ENCODE peak calls at places on chromosomes 6 and 20, in six cellular contexts. One of them, this sample, is unnamed.

GRCh38 chr6:24699521-24700359 is 19.2 kb downstream of the C6orf62 start:
- DNase-seq in RWPE1: no peak
- DNase-seq in T-helper 2 cell: no peak
- DNase-seq in EH: no peak
- DNase-seq in psoas muscle: no peak
- DNase-seq in EL: no peak
- DNase-seq in this sample: no peak

GRCh38 chr6:137827977-137828815 is 38.9 kb upstream of the TNFAIP3 start:
- DNase-seq in T-helper 2 cell: no peak
- DNase-seq in EL: no peak
- DNase-seq in RWPE1: no peak
- DNase-seq in EH: no peak
- DNase-seq in psoas muscle: no peak
- DNase-seq in this sample: no peak

GRCh38 chr6:36642913-36643817 is 35.3 kb upstream of the CDKN1A start:
- DNase-seq in psoas muscle: peak
- DNase-seq in EH: peak
- DNase-seq in RWPE1: peak
- DNase-seq in EL: peak
- DNase-seq in T-helper 2 cell: no peak
- DNase-seq in this sample: no peak

GRCh38 chr20:37763105-37763504 is 69.3 kb downstream of the CTNNBL1 start:
- DNase-seq in T-helper 2 cell: no peak
- DNase-seq in RWPE1: no peak
- DNase-seq in psoas muscle: no peak
- DNase-seq in EH: no peak
- DNase-seq in EL: no peak
- DNase-seq in this sample: no peak

GRCh38 chr20:5612476-5613291 is 137.5 kb upstream of the SHLD1 start:
- DNase-seq in psoas muscle: no peak
- DNase-seq in T-helper 2 cell: no peak
- DNase-seq in EH: peak
- DNase-seq in RWPE1: no peak
- DNase-seq in EL: peak
- DNase-seq in this sample: no peak

GRCh38 chr6:119390276-119390793 is 40.8 kb upstream of the MAN1A1 start:
- DNase-seq in psoas muscle: no peak
- DNase-seq in T-helper 2 cell: no peak
- DNase-seq in EH: no peak
- DNase-seq in RWPE1: no peak
- DNase-seq in EL: no peak
- DNase-seq in this sample: no peak

GRCh38 chr6:48289841-48290240 is 178.8 kb upstream of the PTCHD4 start:
- DNase-seq in T-helper 2 cell: no peak
- DNase-seq in psoas muscle: no peak
- DNase-seq in RWPE1: no peak
- DNase-seq in EH: no peak
- DNase-seq in EL: no peak
- DNase-seq in this sample: no peak

GRCh38 chr20:45968801-45969711 is 2.9 kb downstream of the ZNF335 start:
- DNase-seq in psoas muscle: no peak
- DNase-seq in EH: peak
- DNase-seq in RWPE1: no peak
- DNase-seq in EL: peak
- DNase-seq in T-helper 2 cell: no peak
- DNase-seq in this sample: no peak

GRCh38 chr6:159790947-159791598 is 806 bp downstream of the MRPL18 start:
- DNase-seq in psoas muscle: no peak
- DNase-seq in T-helper 2 cell: peak
- DNase-seq in RWPE1: peak
- DNase-seq in EH: no peak
- DNase-seq in EL: no peak
- DNase-seq in this sample: no peak

GRCh38 chr6:170271771-170272314 is 19.0 kb downstream of the DLL1 start:
- DNase-seq in EH: no peak
- DNase-seq in psoas muscle: no peak
- DNase-seq in EL: no peak
- DNase-seq in RWPE1: no peak
- DNase-seq in T-helper 2 cell: peak
- DNase-seq in this sample: no peak

GRCh38 chr6:22145823-22146379 is 150.9 kb downstream of the PRL start:
- DNase-seq in psoas muscle: no peak
- DNase-seq in T-helper 2 cell: no peak
- DNase-seq in EH: peak
- DNase-seq in RWPE1: no peak
- DNase-seq in EL: peak
- DNase-seq in this sample: peak

GRCh38 chr6:57021086-57021720 is 25.3 kb upstream of the KIAA1586 start:
- DNase-seq in EL: peak
- DNase-seq in EH: peak
- DNase-seq in T-helper 2 cell: no peak
- DNase-seq in psoas muscle: no peak
- DNase-seq in RWPE1: peak
- DNase-seq in this sample: no peak

GRCh38 chr6:21180155-21180554 is 413.4 kb upstream of the SOX4 start:
- DNase-seq in EH: no peak
- DNase-seq in T-helper 2 cell: no peak
- DNase-seq in RWPE1: no peak
- DNase-seq in psoas muscle: no peak
- DNase-seq in EL: no peak
- DNase-seq in this sample: no peak

GRCh38 chr20:32538526-32538918 is 46.6 kb downstream of the NOL4L start:
- DNase-seq in RWPE1: no peak
- DNase-seq in psoas muscle: no peak
- DNase-seq in EH: no peak
- DNase-seq in EL: no peak
- DNase-seq in T-helper 2 cell: peak
- DNase-seq in this sample: peak

GRCh38 chr6:110690106-110690654 is 125.1 kb downstream of the CDK19 start:
- DNase-seq in psoas muscle: no peak
- DNase-seq in T-helper 2 cell: no peak
- DNase-seq in RWPE1: no peak
- DNase-seq in EL: no peak
- DNase-seq in EH: no peak
- DNase-seq in this sample: no peak

GRCh38 chr6:121688974-121689373 is 253.5 kb downstream of the GJA1 start:
- DNase-seq in EL: no peak
- DNase-seq in RWPE1: no peak
- DNase-seq in psoas muscle: no peak
- DNase-seq in EH: no peak
- DNase-seq in T-helper 2 cell: no peak
- DNase-seq in this sample: no peak

GRCh38 chr6:37432590-37432915 is 468 bp upstream of the CMTR1 start:
- DNase-seq in psoas muscle: no peak
- DNase-seq in RWPE1: no peak
- DNase-seq in EH: no peak
- DNase-seq in EL: no peak
- DNase-seq in T-helper 2 cell: no peak
- DNase-seq in this sample: no peak

GRCh38 chr20:50397058-50397457 is 113.1 kb upstream of the PTPN1 start:
- DNase-seq in EL: no peak
- DNase-seq in EH: no peak
- DNase-seq in psoas muscle: no peak
- DNase-seq in RWPE1: no peak
- DNase-seq in T-helper 2 cell: no peak
- DNase-seq in this sample: no peak

GRCh38 chr20:5113615-5113986 is 6.2 kb downstream of the PCNA start:
- DNase-seq in RWPE1: no peak
- DNase-seq in EH: no peak
- DNase-seq in EL: no peak
- DNase-seq in psoas muscle: no peak
- DNase-seq in T-helper 2 cell: no peak
- DNase-seq in this sample: no peak

GRCh38 chr20:1376007-1376406 is 16.8 kb downstream of the FKBP1A start:
- DNase-seq in psoas muscle: no peak
- DNase-seq in RWPE1: no peak
- DNase-seq in EH: no peak
- DNase-seq in EL: no peak
- DNase-seq in T-helper 2 cell: no peak
- DNase-seq in this sample: no peak

GRCh38 chr20:53800883-53801604 is 207.4 kb upstream of the ZNF217 start:
- DNase-seq in EL: no peak
- DNase-seq in T-helper 2 cell: no peak
- DNase-seq in RWPE1: no peak
- DNase-seq in psoas muscle: no peak
- DNase-seq in EH: no peak
- DNase-seq in this sample: no peak

GRCh38 chr6:77813090-77813489 is 160.3 kb downstream of the MEI4 start:
- DNase-seq in psoas muscle: no peak
- DNase-seq in T-helper 2 cell: no peak
- DNase-seq in RWPE1: no peak
- DNase-seq in EH: no peak
- DNase-seq in EL: no peak
- DNase-seq in this sample: no peak

GRCh38 chr6:24125980-24126379 is at the start of gene NRSN1:
- DNase-seq in EL: no peak
- DNase-seq in psoas muscle: no peak
- DNase-seq in RWPE1: peak
- DNase-seq in EH: no peak
- DNase-seq in T-helper 2 cell: no peak
- DNase-seq in this sample: peak